ENCODE peak calls at places on chromosomes 1 and 21, in seven cellular contexts. Z, T, N, Y, H, S and P are unnamed samples. For H3K36me3, the result is how much of the 10 kb centered on the place peaks cover.

GRCh38 chr21:44074315-44074958 is 32.8 kb upstream of the PWP2 start:
- DNase-seq in Z (no peak), T (no peak), N (no peak), Y (no peak), H (no peak), S (no peak), P (no peak)

GRCh38 chr1:55280731-55281130 is 65.6 kb upstream of the USP24 start:
- DNase-seq in Z (peak), T (no peak), N (no peak), Y (no peak), H (no peak), S (no peak), P (peak)

GRCh38 chr21:39966786-39967185 is 99.5 kb downstream of the PCP4 start:
- DNase-seq in Z (no peak), T (no peak), N (no peak), Y (no peak), H (no peak), S (no peak), P (no peak)

GRCh38 chr1:221884821-221885220 is 142.9 kb upstream of the DUSP10 start:
- DNase-seq in Z (no peak), T (no peak), N (no peak), Y (no peak), H (no peak), S (no peak), P (peak)

GRCh38 chr1:155105604-155106011 is 22.1 kb upstream of the EFNA1 start:
- DNase-seq in Z (no peak), T (no peak), N (peak), Y (no peak), H (no peak), S (no peak), P (no peak)

GRCh38 chr1:46223472-46223943 is 20.4 kb downstream of the LURAP1 start:
- DNase-seq in Z (peak), T (peak), N (peak), Y (peak), H (peak), S (peak), P (peak)

GRCh38 chr1:230464618-230465017 is 38.5 kb upstream of the PGBD5 start:
- DNase-seq in Z (peak), T (peak), N (no peak), Y (no peak), H (no peak), S (no peak), P (peak)

GRCh38 chr1:39688706-39689105 is 2.5 kb downstream of the HPCAL4 start:
- DNase-seq in Z (peak), T (no peak), N (no peak), Y (no peak), H (no peak), S (no peak), P (no peak)

GRCh38 chr1:9705337-9706098 is 54.0 kb downstream of the PIK3CD start:
- DNase-seq in Z (peak), T (no peak), N (no peak), Y (no peak), H (no peak), S (no peak), P (peak)

DNA sequence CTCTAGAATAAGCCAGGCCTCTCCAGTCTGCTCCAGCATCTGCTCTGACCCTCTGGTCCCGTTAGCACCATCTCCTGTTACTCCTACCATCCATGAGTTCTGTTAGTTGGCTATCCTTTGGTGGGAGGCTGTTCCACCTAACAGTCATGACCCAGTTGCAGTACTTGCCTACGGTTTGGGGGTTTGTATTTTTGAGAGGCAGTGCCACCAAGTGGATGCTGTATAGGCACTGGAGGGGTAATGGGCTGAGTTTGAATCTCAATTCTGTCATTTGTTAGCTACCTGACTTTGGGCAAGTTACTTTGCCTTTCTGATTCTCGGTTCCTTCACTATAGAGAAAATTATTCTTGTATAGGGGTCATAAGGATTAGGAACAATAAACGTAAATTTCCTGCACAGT is 12.1 kb upstream of the C8B start:
- DNase-seq in Z (no peak), T (no peak), N (no peak), Y (no peak), H (no peak), S (no peak), P (no peak)
- H3K36me3 ChIP-seq in Z (under half), T (under half), N (under half), Y (under half), H (under half), S (under half), P (under half)

GRCh38 chr1:201136696-201137392 is 9.9 kb upstream of the ASCL5 start:
- DNase-seq in Z (no peak), T (no peak), N (no peak), Y (no peak), H (no peak), S (no peak), P (no peak)
- H3K36me3 ChIP-seq in Z (under half), T (under half), N (under half), Y (half or more), H (under half), S (under half), P (under half)

GRCh38 chr1:201933840-201934430 is 12.4 kb downstream of the LMOD1 start:
- DNase-seq in Z (peak), T (no peak), N (no peak), Y (no peak), H (no peak), S (no peak), P (peak)
- H3K36me3 ChIP-seq in Z (under half), T (under half), N (under half), Y (under half), H (under half), S (under half), P (under half)

GRCh38 chr1:176102243-176102642 is 104.8 kb downstream of the COP1 start:
- DNase-seq in Z (peak), T (no peak), N (no peak), Y (no peak), H (no peak), S (no peak), P (peak)
- H3K36me3 ChIP-seq in Z (under half), T (under half), N (under half), Y (half or more), H (under half), S (under half), P (under half)